ENCODE peak calls at places on chromosomes 2 and 18, in eight cellular contexts. P, T, X, J, B, I, Q and O are unnamed samples.

GRCh38 chr18:27473359-27473758 is 288.3 kb upstream of the CHST9 start:
- DNase-seq in X (no peak), B (no peak), P (no peak), T (no peak), J (no peak), Q (no peak), I (no peak), O (no peak)

GRCh38 chr18:79568543-79569205 is 110.9 kb upstream of the CTDP1 start:
- DNase-seq in T (no peak), B (no peak), J (no peak), P (no peak), Q (no peak), I (no peak), X (no peak), O (no peak)

GRCh38 chr18:22094375-22094767 is 75.0 kb upstream of the GATA6 start:
- DNase-seq in P (no peak), X (no peak), Q (no peak), B (no peak), I (no peak), J (no peak), T (no peak), O (no peak)

GRCh38 chr2:233817305-233817980 is 36.9 kb downstream of the HJURP start:
- DNase-seq in T (no peak), B (no peak), X (no peak), I (no peak), J (peak; percentile 32), Q (peak; percentile 37), P (no peak), O (no peak)

GRCh38 chr2:189639003-189639609 is 22.2 kb upstream of the ASNSD1 start:
- DNase-seq in T (no peak), J (no peak), X (no peak), B (no peak), P (no peak), I (no peak), Q (no peak), O (no peak)

GRCh38 chr18:4004176-4004829 is 450.8 kb downstream of the DLGAP1 start:
- DNase-seq in I (peak; percentile 53), B (no peak), Q (no peak), X (no peak), T (no peak), P (no peak), J (no peak), O (no peak)

GRCh38 chr2:12931211-12931844 is 214.6 kb downstream of the TRIB2 start:
- DNase-seq in I (peak; percentile 50), Q (peak; percentile 60), T (no peak), B (peak; percentile 30), P (peak; percentile 48), X (no peak), J (no peak), O (peak; percentile 11)

GRCh38 chr2:1758774-1759610 is 14.7 kb upstream of the PXDN start:
- DNase-seq in Q (no peak), T (no peak), I (no peak), J (no peak), X (no peak), B (no peak), P (no peak), O (no peak)

GRCh38 chr18:9608298-9608697 is 6.1 kb downstream of the PPP4R1 start:
- DNase-seq in J (no peak), B (no peak), P (no peak), Q (peak; percentile 54), T (no peak), X (no peak), I (peak; percentile 14), O (no peak)

GRCh38 chr2:134258684-134259408 is 5.0 kb downstream of the MGAT5 start:
- DNase-seq in P (no peak), I (no peak), J (no peak), Q (no peak), T (no peak), X (no peak), B (no peak), O (no peak)

GRCh38 chr2:64978514-64979268 is 10.5 kb upstream of the SLC1A4 start:
- DNase-seq in I (peak; percentile 43), X (no peak), Q (peak; percentile 31), J (no peak), P (no peak), T (no peak), B (peak; percentile 28), O (no peak)

GRCh38 chr2:176121377-176122111 is 975 bp upstream of the HOXD9 start:
- DNase-seq in P (no peak), T (no peak), Q (no peak), J (peak; percentile 44), X (no peak), I (no peak), B (no peak), O (no peak)

GRCh38 chr18:68779169-68779568 is 18.7 kb upstream of the CCDC102B start:
- DNase-seq in B (no peak), T (no peak), Q (peak; percentile 95), X (no peak), P (no peak), J (no peak), I (peak; percentile 34), O (no peak)

GRCh38 chr18:2571200-2572143 is at the start of the genes METTL4 and NDC80:
- DNase-seq in Q (peak; percentile 89), B (peak; percentile 89), I (peak; percentile 92), X (peak; percentile 73), P (peak; percentile 80), J (peak; percentile 91), T (peak; percentile 70), O (peak; percentile 87)

GRCh38 chr2:170013802-170014551 is 164.0 kb upstream of the MYO3B start:
- DNase-seq in Q (peak; percentile 23), P (no peak), I (no peak), B (no peak), T (no peak), J (no peak), X (no peak), O (no peak)

GRCh38 chr2:235712176-235712575 is 218.3 kb downstream of the AGAP1 start:
- DNase-seq in T (no peak), I (no peak), X (no peak), B (no peak), Q (no peak), P (no peak), J (peak; percentile 19), O (no peak)

GRCh38 chr2:226611944-226612318 is 187.7 kb downstream of the IRS1 start:
- DNase-seq in P (no peak), X (no peak), Q (peak; percentile 70), I (peak; percentile 43), J (no peak), B (no peak), T (no peak), O (no peak)

GRCh38 chr2:82675186-82675585 is 1783.9 kb downstream of the SUCLG1 start:
- DNase-seq in J (no peak), I (peak; percentile 30), Q (peak; percentile 42), P (peak; percentile 14), X (no peak), T (no peak), B (no peak), O (no peak)

GRCh38 chr18:79948719-79949411 is 2.6 kb downstream of the SLC66A2 start:
- DNase-seq in X (no peak), B (no peak), I (no peak), Q (no peak), T (no peak), J (no peak), P (no peak), O (no peak)

GRCh38 chr2:112033600-112033999 is 21.5 kb upstream of the TMEM87B start:
- DNase-seq in X (no peak), J (no peak), Q (peak; percentile 69), I (peak; percentile 73), T (no peak), P (no peak), B (no peak), O (no peak)

GRCh38 chr18:27136208-27136535 is 48.9 kb downstream of the CHST9 start:
- DNase-seq in T (no peak), X (no peak), Q (peak; percentile 39), P (peak; percentile 48), J (no peak), B (no peak), I (peak; percentile 11), O (no peak)

GRCh38 chr2:4964579-4964978 is 727.6 kb upstream of the SOX11 start:
- DNase-seq in P (no peak), B (no peak), T (no peak), Q (no peak), J (no peak), X (no peak), I (no peak), O (no peak)

GRCh38 chr2:188292446-188293239 is 969 bp downstream of the GULP1 start:
- DNase-seq in J (peak; percentile 88), B (no peak), P (peak; percentile 54), I (peak; percentile 89), T (no peak), Q (peak; percentile 72), X (peak; percentile 66), O (peak; percentile 62)

GRCh38 chr18:5158587-5158986 is 38.5 kb downstream of the AKAIN1 start:
- DNase-seq in B (no peak), I (no peak), J (no peak), X (no peak), T (no peak), P (no peak), Q (no peak), O (no peak)

GRCh38 chr18:67893896-67894295 is 377.4 kb upstream of the DSEL start:
- DNase-seq in T (no peak), I (no peak), P (no peak), J (no peak), B (no peak), Q (no peak), X (no peak), O (no peak)

GRCh38 chr18:3466872-3467271 is 16.9 kb downstream of the TGIF1 start:
- DNase-seq in B (no peak), P (no peak), Q (no peak), X (no peak), I (no peak), J (no peak), T (no peak), O (no peak)

GRCh38 chr2:203804766-203805484 is 62.6 kb upstream of the CTLA4 start:
- DNase-seq in I (peak; percentile 72), X (no peak), B (no peak), T (no peak), P (no peak), J (no peak), Q (peak; percentile 82), O (no peak)

GRCh38 chr2:67510745-67511144 is 113.6 kb downstream of the ETAA1 start:
- DNase-seq in T (no peak), P (no peak), I (no peak), B (no peak), Q (peak; percentile 80), J (no peak), X (no peak), O (no peak)

GRCh38 chr2:236359426-236359825 is 95.2 kb upstream of the ASB18 start:
- DNase-seq in Q (no peak), T (no peak), X (no peak), B (no peak), P (no peak), I (no peak), J (no peak), O (no peak)